ENCODE peak calls at places on chromosome 1, in seven cellular contexts. G is activated CD4-positive, alpha-beta T cell treated with anti-CD3 and anti-CD28 coated beads, Interleukin-2, amount 50 U/mL, for 1 hour; Z is activated naive CD4-positive, alpha-beta T cell; F is dorsolateral prefrontal cortex; V is mammary epithelial cell; Y is EL; J is breast epithelium. A is an unnamed sample.

GRCh38 chr1:167077128-167077867 is 12.9 kb downstream of the GPA33 start:
- DNase-seq in G (no peak), Z (no peak), F (no peak), V (no peak), Y (no peak), J (no peak), A (no peak)

GRCh38 chr1:145916745-145917144 is 1.8 kb downstream of the PEX11B start:
- DNase-seq in G (no peak), Z (no peak), F (no peak), V (peak), Y (no peak), J (no peak), A (no peak)

GRCh38 chr1:180970333-180971079 is 52.2 kb downstream of the STX6 start:
- DNase-seq in G (no peak), Z (no peak), F (no peak), V (no peak), Y (no peak), J (no peak), A (no peak)

GRCh38 chr1:161217831-161218230 is 2.7 kb downstream of the FCER1G start:
- DNase-seq in G (no peak), Z (no peak), F (no peak), V (no peak), Y (no peak), J (no peak), A (no peak)

GRCh38 chr1:37673920-37674319 is 18.4 kb upstream of the CDCA8 start:
- DNase-seq in G (peak), Z (no peak), F (no peak), V (no peak), Y (no peak), J (no peak), A (no peak)

GRCh38 chr1:209835782-209836298 is 8.1 kb downstream of the UTP25 start:
- DNase-seq in G (no peak), Z (no peak), F (no peak), V (no peak), Y (peak), J (no peak), A (no peak)

GRCh38 chr1:156963621-156964020 is 43.2 kb downstream of the LRRC71 start:
- DNase-seq in G (peak), Z (no peak), F (no peak), V (no peak), Y (no peak), J (no peak), A (no peak)

GRCh38 chr1:16393255-16394177 is 26.5 kb downstream of the SZRD1 start:
- DNase-seq in G (no peak), Z (no peak), F (peak), V (no peak), Y (no peak), J (no peak), A (no peak)

GRCh38 chr1:29515188-29515955 is 279.1 kb downstream of the PTPRU start:
- DNase-seq in G (no peak), Z (no peak), F (no peak), V (no peak), Y (no peak), J (no peak), A (peak)

GRCh38 chr1:196255762-196256161 is 352.5 kb downstream of the KCNT2 start:
- DNase-seq in G (no peak), Z (no peak), F (no peak), V (no peak), Y (no peak), J (no peak), A (no peak)

GRCh38 chr1:58848818-58849411 is 65.1 kb upstream of the JUN start:
- DNase-seq in G (no peak), Z (no peak), F (no peak), V (peak), Y (peak), J (peak), A (no peak)

GRCh38 chr1:235917267-235917811 is 50.6 kb upstream of the LYST start:
- DNase-seq in G (peak), Z (peak), F (no peak), V (peak), Y (peak), J (peak), A (peak)

GRCh38 chr1:206634365-206635079 is 814 bp upstream of the DYRK3 start:
- DNase-seq in G (peak), Z (peak), F (peak), V (peak), Y (peak), J (peak), A (peak)

GRCh38 chr1:155715777-155716176 is 26.9 kb downstream of the DAP3 start:
- DNase-seq in G (no peak), Z (no peak), F (no peak), V (no peak), Y (no peak), J (no peak), A (no peak)

GRCh38 chr1:222824641-222825040 is 9.8 kb downstream of the DISP1 start:
- DNase-seq in G (no peak), Z (no peak), F (no peak), V (no peak), Y (peak), J (no peak), A (peak)

GRCh38 chr1:167947733-167948132 is 10.9 kb upstream of the MPC2 start:
- DNase-seq in G (no peak), Z (no peak), F (no peak), V (no peak), Y (no peak), J (no peak), A (no peak)

GRCh38 chr1:148162363-148162762 is 10.3 kb upstream of the NBPF11 start:
- DNase-seq in G (no peak), Z (no peak), F (no peak), V (no peak), Y (no peak), J (no peak), A (no peak)